ENCODE peak calls at places on chromosome 12, in seven cellular contexts. U is stimulated activated CD8-positive, alpha-beta memory T cell treated with anti-CD3 and anti-CD28 coated beads, Interleukin-12 subunit alpha, Interleukin-12 subunit beta, amount 100 ng/mL, for 4 hours; F is A549; A is NB4; Q is GM12891; M is stimulated activated CD4-positive, alpha-beta T cell treated with anti-CD3 and anti-CD28 coated beads, Interleukin-4, amount 100 ng/mL, for 1 hour; B is T-helper 1 cell. D is an unnamed sample.

GRCh38 chr12:57771271-57771872 is 533 bp downstream of the METTL1 start:
- DNase-seq in M (peak; percentile 91), U (peak; percentile 76), Q (peak; percentile 82), F (peak; percentile 95), B (peak; percentile 74), A (peak; percentile 98), D (peak; percentile 91)

GRCh38 chr12:75844985-75845384 is 186.6 kb downstream of the PHLDA1 start:
- DNase-seq in A (no peak), B (no peak), Q (no peak), F (no peak), M (no peak), U (no peak), D (no peak)

GRCh38 chr12:100699209-100699608 is 95.4 kb upstream of the ANO4 start:
- DNase-seq in F (no peak), U (no peak), M (no peak), B (no peak), A (peak; percentile 68), Q (no peak), D (no peak)

GRCh38 chr12:40749863-40750262 is 57.6 kb downstream of the CNTN1 start:
- DNase-seq in Q (no peak), F (no peak), M (no peak), B (no peak), A (no peak), U (no peak), D (no peak)

GRCh38 chr12:123094349-123095073 is 56.4 kb downstream of the PITPNM2 start:
- DNase-seq in Q (no peak), U (no peak), F (peak; percentile 82), A (no peak), B (no peak), M (no peak), D (no peak)

GRCh38 chr12:62930546-62931425 is 4.2 kb downstream of the PPM1H start:
- DNase-seq in U (no peak), B (no peak), F (no peak), A (no peak), Q (no peak), M (no peak), D (no peak)

GRCh38 chr12:113850309-113851056 is 115.6 kb downstream of the RBM19 start:
- DNase-seq in A (no peak), M (no peak), F (no peak), B (no peak), Q (no peak), U (no peak), D (no peak)

GRCh38 chr12:76866726-76867125 is 12.1 kb downstream of the CSRP2 start:
- DNase-seq in F (no peak), B (no peak), A (no peak), U (no peak), M (no peak), Q (no peak), D (no peak)

GRCh38 chr12:57549909-57550627 is at the start of gene KIF5A:
- DNase-seq in U (peak; percentile 33), F (peak; percentile 69), B (peak; percentile 40), A (no peak), M (peak; percentile 62), Q (peak; percentile 62), D (peak; percentile 79)

GRCh38 chr12:54147606-54148005 is 41.2 kb downstream of the SMUG1 start:
- DNase-seq in A (no peak), Q (no peak), M (no peak), B (no peak), F (no peak), U (no peak), D (no peak)

GRCh38 chr12:46794593-46795190 is 31.1 kb downstream of the SLC38A4 start:
- DNase-seq in B (no peak), A (no peak), M (no peak), F (no peak), Q (no peak), U (no peak), D (no peak)

GRCh38 chr12:25313591-25313990 is 62.9 kb upstream of the KRAS start:
- DNase-seq in U (no peak), A (no peak), Q (no peak), F (no peak), B (no peak), M (no peak), D (no peak)

GRCh38 chr12:41011939-41012338 is 176.2 kb upstream of the PDZRN4 start:
- DNase-seq in U (no peak), B (no peak), A (peak; percentile 10), Q (no peak), F (no peak), M (no peak), D (no peak)

GRCh38 chr12:32559434-32559833 is 119.7 kb upstream of the DNM1L start:
- DNase-seq in A (no peak), B (no peak), F (no peak), M (no peak), U (no peak), Q (no peak), D (no peak)

GRCh38 chr12:91899056-91899455 is 246.6 kb downstream of the BTG1 start:
- DNase-seq in M (no peak), A (no peak), U (no peak), B (no peak), F (no peak), Q (no peak), D (no peak)

GRCh38 chr12:54932691-54933090 is 51.9 kb downstream of the TESPA1 start:
- DNase-seq in U (no peak), A (no peak), M (no peak), B (no peak), Q (no peak), F (no peak), D (no peak)

GRCh38 chr12:130881046-130881445 is 9.2 kb downstream of the RAN start:
- DNase-seq in Q (no peak), M (no peak), U (no peak), A (no peak), B (no peak), F (no peak), D (no peak)

GRCh38 chr12:19234991-19235876 is 105.7 kb downstream of the PLEKHA5 start:
- DNase-seq in A (no peak), M (no peak), U (no peak), B (no peak), F (no peak), Q (no peak), D (no peak)

GRCh38 chr12:15788266-15789214 is 648 bp downstream of the EPS8 start:
- DNase-seq in A (peak; percentile 16), F (peak; percentile 47), B (no peak), M (peak; percentile 32), U (peak; percentile 1), Q (no peak), D (peak; percentile 1)

GRCh38 chr12:32107376-32108267 is 975 bp downstream of the BICD1 start:
- DNase-seq in A (peak; percentile 46), F (peak; percentile 31), B (no peak), U (no peak), M (peak; percentile 44), Q (no peak), D (peak; percentile 30)

GRCh38 chr12:106044773-106045172 is 94.0 kb downstream of the NUAK1 start:
- DNase-seq in M (no peak), B (no peak), Q (no peak), A (no peak), F (no peak), U (no peak), D (no peak)

GRCh38 chr12:47889040-47889439 is 15.8 kb downstream of the VDR start:
- DNase-seq in U (no peak), A (peak; percentile 79), F (no peak), Q (no peak), B (no peak), M (no peak), D (no peak)